ENCODE peak calls at places on chromosomes 2 and 18, in seven cellular contexts. One of them, this sample, is unnamed.

GRCh38 chr2:192498747-192499146 is 304.0 kb upstream of the TMEFF2 start:
- DNase-seq in kidney epithelial cell: no peak
- DNase-seq in WTC11: peak; percentile 23
- DNase-seq in activated naive CD8-positive, alpha-beta T cell treated with anti-CD3 and anti-CD28 coated beads, Interleukin-2, amount 10 ng/mL, durations not matched to agents 7 days and 5 days: no peak
- DNase-seq in pancreas: no peak
- DNase-seq in effector memory CD8-positive, alpha-beta T cell: no peak
- DNase-seq in dorsolateral prefrontal cortex: no peak
- DNase-seq in this sample: no peak

GRCh38 chr2:197324801-197325200 is 14.2 kb upstream of the ANKRD44 start:
- DNase-seq in kidney epithelial cell: no peak
- DNase-seq in WTC11: no peak
- DNase-seq in activated naive CD8-positive, alpha-beta T cell treated with anti-CD3 and anti-CD28 coated beads, Interleukin-2, amount 10 ng/mL, durations not matched to agents 7 days and 5 days: no peak
- DNase-seq in pancreas: no peak
- DNase-seq in effector memory CD8-positive, alpha-beta T cell: no peak
- DNase-seq in dorsolateral prefrontal cortex: no peak
- DNase-seq in this sample: no peak

GRCh38 chr2:176583530-176584101 is 314.4 kb downstream of the MTX2 start:
- DNase-seq in kidney epithelial cell: no peak
- DNase-seq in WTC11: no peak
- DNase-seq in activated naive CD8-positive, alpha-beta T cell treated with anti-CD3 and anti-CD28 coated beads, Interleukin-2, amount 10 ng/mL, durations not matched to agents 7 days and 5 days: no peak
- DNase-seq in pancreas: no peak
- DNase-seq in effector memory CD8-positive, alpha-beta T cell: no peak
- DNase-seq in dorsolateral prefrontal cortex: no peak
- DNase-seq in this sample: no peak

GRCh38 chr2:240130393-240131195 is 5.5 kb downstream of the COPS9 start:
- DNase-seq in kidney epithelial cell: no peak
- DNase-seq in WTC11: no peak
- DNase-seq in activated naive CD8-positive, alpha-beta T cell treated with anti-CD3 and anti-CD28 coated beads, Interleukin-2, amount 10 ng/mL, durations not matched to agents 7 days and 5 days: peak; percentile 29
- DNase-seq in pancreas: peak; percentile 28
- DNase-seq in effector memory CD8-positive, alpha-beta T cell: no peak
- DNase-seq in dorsolateral prefrontal cortex: no peak
- DNase-seq in this sample: peak; percentile 25

GRCh38 chr2:182616471-182617393 is 99.3 kb upstream of the DNAJC10 start:
- DNase-seq in kidney epithelial cell: peak; percentile 16
- DNase-seq in WTC11: no peak
- DNase-seq in activated naive CD8-positive, alpha-beta T cell treated with anti-CD3 and anti-CD28 coated beads, Interleukin-2, amount 10 ng/mL, durations not matched to agents 7 days and 5 days: no peak
- DNase-seq in pancreas: no peak
- DNase-seq in effector memory CD8-positive, alpha-beta T cell: no peak
- DNase-seq in dorsolateral prefrontal cortex: no peak
- DNase-seq in this sample: no peak

GRCh38 chr2:224802407-224802806 is 86.2 kb upstream of the CCDC195 start:
- DNase-seq in kidney epithelial cell: peak; percentile 39
- DNase-seq in WTC11: no peak
- DNase-seq in activated naive CD8-positive, alpha-beta T cell treated with anti-CD3 and anti-CD28 coated beads, Interleukin-2, amount 10 ng/mL, durations not matched to agents 7 days and 5 days: no peak
- DNase-seq in pancreas: no peak
- DNase-seq in effector memory CD8-positive, alpha-beta T cell: no peak
- DNase-seq in dorsolateral prefrontal cortex: no peak
- DNase-seq in this sample: no peak

GRCh38 chr2:223884399-223884798 is 47.0 kb upstream of the AP1S3 start:
- DNase-seq in kidney epithelial cell: no peak
- DNase-seq in WTC11: no peak
- DNase-seq in activated naive CD8-positive, alpha-beta T cell treated with anti-CD3 and anti-CD28 coated beads, Interleukin-2, amount 10 ng/mL, durations not matched to agents 7 days and 5 days: no peak
- DNase-seq in pancreas: no peak
- DNase-seq in effector memory CD8-positive, alpha-beta T cell: no peak
- DNase-seq in dorsolateral prefrontal cortex: no peak
- DNase-seq in this sample: no peak

GRCh38 chr2:27281855-27282559 is at the start of gene TRIM54:
- DNase-seq in kidney epithelial cell: no peak
- DNase-seq in WTC11: no peak
- DNase-seq in activated naive CD8-positive, alpha-beta T cell treated with anti-CD3 and anti-CD28 coated beads, Interleukin-2, amount 10 ng/mL, durations not matched to agents 7 days and 5 days: no peak
- DNase-seq in pancreas: no peak
- DNase-seq in effector memory CD8-positive, alpha-beta T cell: no peak
- DNase-seq in dorsolateral prefrontal cortex: peak; percentile 26
- DNase-seq in this sample: no peak

GRCh38 chr2:36568533-36569246 is 29.3 kb downstream of the FEZ2 start:
- DNase-seq in kidney epithelial cell: no peak
- DNase-seq in WTC11: no peak
- DNase-seq in activated naive CD8-positive, alpha-beta T cell treated with anti-CD3 and anti-CD28 coated beads, Interleukin-2, amount 10 ng/mL, durations not matched to agents 7 days and 5 days: no peak
- DNase-seq in pancreas: no peak
- DNase-seq in effector memory CD8-positive, alpha-beta T cell: no peak
- DNase-seq in dorsolateral prefrontal cortex: no peak
- DNase-seq in this sample: no peak

GRCh38 chr18:23556145-23556780 is 30.0 kb downstream of the NPC1 start:
- DNase-seq in kidney epithelial cell: no peak
- DNase-seq in WTC11: no peak
- DNase-seq in activated naive CD8-positive, alpha-beta T cell treated with anti-CD3 and anti-CD28 coated beads, Interleukin-2, amount 10 ng/mL, durations not matched to agents 7 days and 5 days: no peak
- DNase-seq in pancreas: no peak
- DNase-seq in effector memory CD8-positive, alpha-beta T cell: no peak
- DNase-seq in dorsolateral prefrontal cortex: no peak
- DNase-seq in this sample: no peak

GRCh38 chr2:68469935-68470334 is 2.5 kb downstream of the APLF start:
- DNase-seq in kidney epithelial cell: no peak
- DNase-seq in WTC11: no peak
- DNase-seq in activated naive CD8-positive, alpha-beta T cell treated with anti-CD3 and anti-CD28 coated beads, Interleukin-2, amount 10 ng/mL, durations not matched to agents 7 days and 5 days: no peak
- DNase-seq in pancreas: no peak
- DNase-seq in effector memory CD8-positive, alpha-beta T cell: no peak
- DNase-seq in dorsolateral prefrontal cortex: no peak
- DNase-seq in this sample: no peak

GRCh38 chr2:51734115-51734514 is 702.2 kb upstream of the NRXN1 start:
- DNase-seq in kidney epithelial cell: no peak
- DNase-seq in WTC11: no peak
- DNase-seq in activated naive CD8-positive, alpha-beta T cell treated with anti-CD3 and anti-CD28 coated beads, Interleukin-2, amount 10 ng/mL, durations not matched to agents 7 days and 5 days: no peak
- DNase-seq in pancreas: no peak
- DNase-seq in effector memory CD8-positive, alpha-beta T cell: no peak
- DNase-seq in dorsolateral prefrontal cortex: no peak
- DNase-seq in this sample: no peak

GRCh38 chr2:181680055-181680936 is at the start of gene NEUROD1:
- DNase-seq in kidney epithelial cell: no peak
- DNase-seq in WTC11: peak; percentile 89
- DNase-seq in activated naive CD8-positive, alpha-beta T cell treated with anti-CD3 and anti-CD28 coated beads, Interleukin-2, amount 10 ng/mL, durations not matched to agents 7 days and 5 days: peak; percentile 49
- DNase-seq in pancreas: peak; percentile 69
- DNase-seq in effector memory CD8-positive, alpha-beta T cell: no peak
- DNase-seq in dorsolateral prefrontal cortex: no peak
- DNase-seq in this sample: peak; percentile 56

GRCh38 chr2:203811491-203812221 is 55.9 kb upstream of the CTLA4 start:
- DNase-seq in kidney epithelial cell: peak; percentile 89
- DNase-seq in WTC11: no peak
- DNase-seq in activated naive CD8-positive, alpha-beta T cell treated with anti-CD3 and anti-CD28 coated beads, Interleukin-2, amount 10 ng/mL, durations not matched to agents 7 days and 5 days: peak; percentile 56
- DNase-seq in pancreas: peak; percentile 65
- DNase-seq in effector memory CD8-positive, alpha-beta T cell: peak; percentile 48
- DNase-seq in dorsolateral prefrontal cortex: peak; percentile 34
- DNase-seq in this sample: peak; percentile 79

GRCh38 chr2:128424806-128425205 is 106.1 kb upstream of the HS6ST1 start:
- DNase-seq in kidney epithelial cell: no peak
- DNase-seq in WTC11: no peak
- DNase-seq in activated naive CD8-positive, alpha-beta T cell treated with anti-CD3 and anti-CD28 coated beads, Interleukin-2, amount 10 ng/mL, durations not matched to agents 7 days and 5 days: no peak
- DNase-seq in pancreas: no peak
- DNase-seq in effector memory CD8-positive, alpha-beta T cell: no peak
- DNase-seq in dorsolateral prefrontal cortex: no peak
- DNase-seq in this sample: no peak

GRCh38 chr2:9975328-9975727 is 23.8 kb downstream of the GRHL1 start:
- DNase-seq in kidney epithelial cell: no peak
- DNase-seq in WTC11: no peak
- DNase-seq in activated naive CD8-positive, alpha-beta T cell treated with anti-CD3 and anti-CD28 coated beads, Interleukin-2, amount 10 ng/mL, durations not matched to agents 7 days and 5 days: no peak
- DNase-seq in pancreas: peak; percentile 68
- DNase-seq in effector memory CD8-positive, alpha-beta T cell: no peak
- DNase-seq in dorsolateral prefrontal cortex: no peak
- DNase-seq in this sample: no peak

GRCh38 chr18:34345738-34346137 is 121.0 kb upstream of the NOL4 start:
- DNase-seq in kidney epithelial cell: no peak
- DNase-seq in WTC11: no peak
- DNase-seq in activated naive CD8-positive, alpha-beta T cell treated with anti-CD3 and anti-CD28 coated beads, Interleukin-2, amount 10 ng/mL, durations not matched to agents 7 days and 5 days: no peak
- DNase-seq in pancreas: no peak
- DNase-seq in effector memory CD8-positive, alpha-beta T cell: no peak
- DNase-seq in dorsolateral prefrontal cortex: no peak
- DNase-seq in this sample: no peak

GRCh38 chr2:5409925-5410360 is 282.2 kb upstream of the SOX11 start:
- DNase-seq in kidney epithelial cell: no peak
- DNase-seq in WTC11: no peak
- DNase-seq in activated naive CD8-positive, alpha-beta T cell treated with anti-CD3 and anti-CD28 coated beads, Interleukin-2, amount 10 ng/mL, durations not matched to agents 7 days and 5 days: no peak
- DNase-seq in pancreas: no peak
- DNase-seq in effector memory CD8-positive, alpha-beta T cell: no peak
- DNase-seq in dorsolateral prefrontal cortex: no peak
- DNase-seq in this sample: no peak

GRCh38 chr18:46318356-46318755 is 214.2 kb downstream of the HAUS1 start:
- DNase-seq in kidney epithelial cell: no peak
- DNase-seq in WTC11: no peak
- DNase-seq in activated naive CD8-positive, alpha-beta T cell treated with anti-CD3 and anti-CD28 coated beads, Interleukin-2, amount 10 ng/mL, durations not matched to agents 7 days and 5 days: no peak
- DNase-seq in pancreas: no peak
- DNase-seq in effector memory CD8-positive, alpha-beta T cell: no peak
- DNase-seq in dorsolateral prefrontal cortex: no peak
- DNase-seq in this sample: no peak

GRCh38 chr2:200184748-200185574 is 121.5 kb upstream of the SPATS2L start:
- DNase-seq in kidney epithelial cell: no peak
- DNase-seq in WTC11: no peak
- DNase-seq in activated naive CD8-positive, alpha-beta T cell treated with anti-CD3 and anti-CD28 coated beads, Interleukin-2, amount 10 ng/mL, durations not matched to agents 7 days and 5 days: no peak
- DNase-seq in pancreas: no peak
- DNase-seq in effector memory CD8-positive, alpha-beta T cell: no peak
- DNase-seq in dorsolateral prefrontal cortex: no peak
- DNase-seq in this sample: no peak

GRCh38 chr2:127155901-127156300 is 48.9 kb upstream of the BIN1 start:
- DNase-seq in kidney epithelial cell: no peak
- DNase-seq in WTC11: no peak
- DNase-seq in activated naive CD8-positive, alpha-beta T cell treated with anti-CD3 and anti-CD28 coated beads, Interleukin-2, amount 10 ng/mL, durations not matched to agents 7 days and 5 days: no peak
- DNase-seq in pancreas: no peak
- DNase-seq in effector memory CD8-positive, alpha-beta T cell: no peak
- DNase-seq in dorsolateral prefrontal cortex: no peak
- DNase-seq in this sample: no peak

GRCh38 chr2:26463252-26464207 is 14.4 kb downstream of the OTOF start:
- DNase-seq in kidney epithelial cell: no peak
- DNase-seq in WTC11: peak; percentile 16
- DNase-seq in activated naive CD8-positive, alpha-beta T cell treated with anti-CD3 and anti-CD28 coated beads, Interleukin-2, amount 10 ng/mL, durations not matched to agents 7 days and 5 days: no peak
- DNase-seq in pancreas: peak; percentile 49
- DNase-seq in effector memory CD8-positive, alpha-beta T cell: no peak
- DNase-seq in dorsolateral prefrontal cortex: no peak
- DNase-seq in this sample: no peak

GRCh38 chr18:32437080-32437834 is 33.4 kb downstream of the GAREM1 start:
- DNase-seq in kidney epithelial cell: no peak
- DNase-seq in WTC11: no peak
- DNase-seq in activated naive CD8-positive, alpha-beta T cell treated with anti-CD3 and anti-CD28 coated beads, Interleukin-2, amount 10 ng/mL, durations not matched to agents 7 days and 5 days: no peak
- DNase-seq in pancreas: no peak
- DNase-seq in effector memory CD8-positive, alpha-beta T cell: no peak
- DNase-seq in dorsolateral prefrontal cortex: peak; percentile 32
- DNase-seq in this sample: no peak

GRCh38 chr2:229980440-229981184 is 58.3 kb downstream of the FBXO36 start:
- DNase-seq in kidney epithelial cell: no peak
- DNase-seq in WTC11: peak; percentile 13
- DNase-seq in activated naive CD8-positive, alpha-beta T cell treated with anti-CD3 and anti-CD28 coated beads, Interleukin-2, amount 10 ng/mL, durations not matched to agents 7 days and 5 days: no peak
- DNase-seq in pancreas: no peak
- DNase-seq in effector memory CD8-positive, alpha-beta T cell: no peak
- DNase-seq in dorsolateral prefrontal cortex: peak; percentile 62
- DNase-seq in this sample: no peak

GRCh38 chr2:166127217-166128155 is at the start of gene SCN1A:
- DNase-seq in kidney epithelial cell: peak; percentile 7
- DNase-seq in WTC11: no peak
- DNase-seq in activated naive CD8-positive, alpha-beta T cell treated with anti-CD3 and anti-CD28 coated beads, Interleukin-2, amount 10 ng/mL, durations not matched to agents 7 days and 5 days: no peak
- DNase-seq in pancreas: no peak
- DNase-seq in effector memory CD8-positive, alpha-beta T cell: no peak
- DNase-seq in dorsolateral prefrontal cortex: no peak
- DNase-seq in this sample: no peak

GRCh38 chr2:201116959-201117734 is 1.2 kb downstream of the CFLAR start:
- DNase-seq in kidney epithelial cell: no peak
- DNase-seq in WTC11: no peak
- DNase-seq in activated naive CD8-positive, alpha-beta T cell treated with anti-CD3 and anti-CD28 coated beads, Interleukin-2, amount 10 ng/mL, durations not matched to agents 7 days and 5 days: no peak
- DNase-seq in pancreas: no peak
- DNase-seq in effector memory CD8-positive, alpha-beta T cell: peak; percentile 50
- DNase-seq in dorsolateral prefrontal cortex: no peak
- DNase-seq in this sample: no peak

GRCh38 chr18:12317664-12318333 is 9.8 kb downstream of the TUBB6 start:
- DNase-seq in kidney epithelial cell: no peak
- DNase-seq in WTC11: no peak
- DNase-seq in activated naive CD8-positive, alpha-beta T cell treated with anti-CD3 and anti-CD28 coated beads, Interleukin-2, amount 10 ng/mL, durations not matched to agents 7 days and 5 days: no peak
- DNase-seq in pancreas: no peak
- DNase-seq in effector memory CD8-positive, alpha-beta T cell: no peak
- DNase-seq in dorsolateral prefrontal cortex: no peak
- DNase-seq in this sample: no peak

GRCh38 chr2:215793747-215794595 is 219.4 kb downstream of the MREG start:
- DNase-seq in kidney epithelial cell: peak; percentile 88
- DNase-seq in WTC11: no peak
- DNase-seq in activated naive CD8-positive, alpha-beta T cell treated with anti-CD3 and anti-CD28 coated beads, Interleukin-2, amount 10 ng/mL, durations not matched to agents 7 days and 5 days: no peak
- DNase-seq in pancreas: no peak
- DNase-seq in effector memory CD8-positive, alpha-beta T cell: no peak
- DNase-seq in dorsolateral prefrontal cortex: peak; percentile 16
- DNase-seq in this sample: peak; percentile 59

GRCh38 chr2:238915596-238915995 is 67.7 kb downstream of the TWIST2 start:
- DNase-seq in kidney epithelial cell: no peak
- DNase-seq in WTC11: peak; percentile 4
- DNase-seq in activated naive CD8-positive, alpha-beta T cell treated with anti-CD3 and anti-CD28 coated beads, Interleukin-2, amount 10 ng/mL, durations not matched to agents 7 days and 5 days: no peak
- DNase-seq in pancreas: no peak
- DNase-seq in effector memory CD8-positive, alpha-beta T cell: no peak
- DNase-seq in dorsolateral prefrontal cortex: no peak
- DNase-seq in this sample: no peak